ENCODE peak calls at places on chromosomes 6 and 20, in nine cellular contexts. J is activated T-cell treated with anti-CD3 and anti-CD28 coated beads for 1 hour; O is astrocyte of the cerebellum; D is stimulated activated CD4-positive, alpha-beta T cell treated with anti-CD3 and anti-CD28 coated beads, Interleukin-15, amount 100 ng/mL, for 48 hours; I is CD8-positive, alpha-beta memory T cell; Z is kidney tubule cell; A is ecto neural progenitor cell; C is RWPE1; K is pons. Y is an unnamed sample.

GRCh38 chr6:16810411-16810810 is 49.2 kb upstream of the ATXN1 start:
- DNase-seq in J (no peak), O (no peak), D (no peak), I (no peak), Z (no peak), A (no peak), C (no peak), K (no peak), Y (no peak)

GRCh38 chr20:51447097-51447764 is 95.3 kb downstream of the NFATC2 start:
- DNase-seq in J (no peak), O (peak), D (no peak), I (no peak), Z (peak), A (no peak), C (peak), K (no peak), Y (no peak)

GRCh38 chr6:62763125-62763524 is 448.1 kb upstream of the FKBP1C start:
- DNase-seq in J (no peak), O (no peak), D (no peak), I (no peak), Z (no peak), A (no peak), C (no peak), K (no peak), Y (no peak)

GRCh38 chr6:40395066-40395697 is 192.0 kb downstream of the LRFN2 start:
- DNase-seq in J (no peak), O (no peak), D (no peak), I (no peak), Z (peak), A (no peak), C (no peak), K (no peak), Y (no peak)

GRCh38 chr6:147506704-147507114 is 1.8 kb upstream of the SAMD5 start:
- DNase-seq in J (no peak), O (no peak), D (peak), I (no peak), Z (peak), A (peak), C (peak), K (peak), Y (peak)

GRCh38 chr20:3193806-3194616 is 10.5 kb downstream of the DDRGK1 start:
- DNase-seq in J (no peak), O (no peak), D (no peak), I (no peak), Z (no peak), A (no peak), C (no peak), K (no peak), Y (no peak)

GRCh38 chr20:2038161-2038560 is 44.3 kb upstream of the PDYN start:
- DNase-seq in J (no peak), O (no peak), D (no peak), I (no peak), Z (no peak), A (no peak), C (no peak), K (no peak), Y (no peak)

GRCh38 chr20:37114012-37114411 is 18.2 kb upstream of the RBL1 start:
- DNase-seq in J (no peak), O (no peak), D (no peak), I (no peak), Z (no peak), A (no peak), C (no peak), K (no peak), Y (no peak)

GRCh38 chr6:106872044-106872443 is 102.5 kb downstream of the CD24 start:
- DNase-seq in J (no peak), O (no peak), D (no peak), I (no peak), Z (peak), A (no peak), C (peak), K (no peak), Y (no peak)

GRCh38 chr6:112269165-112269564 is 14.8 kb upstream of the LAMA4 start:
- DNase-seq in J (no peak), O (no peak), D (no peak), I (no peak), Z (peak), A (no peak), C (no peak), K (no peak), Y (no peak)

GRCh38 chr6:152161501-152161900 is 354.0 kb downstream of the ESR1 start:
- DNase-seq in J (no peak), O (peak), D (no peak), I (no peak), Z (peak), A (no peak), C (peak), K (no peak), Y (no peak)

GRCh38 chr20:59955131-59955796 is 3.0 kb upstream of the CDH26 start:
- DNase-seq in J (no peak), O (no peak), D (no peak), I (no peak), Z (peak), A (no peak), C (peak), K (peak), Y (no peak)

GRCh38 chr6:8274240-8274639 is 161.1 kb downstream of the SLC35B3 start:
- DNase-seq in J (no peak), O (no peak), D (no peak), I (no peak), Z (no peak), A (no peak), C (no peak), K (no peak), Y (no peak)

GRCh38 chr20:22684072-22684762 is 99.8 kb upstream of the FOXA2 start:
- DNase-seq in J (no peak), O (peak), D (peak), I (no peak), Z (peak), A (peak), C (peak), K (peak), Y (no peak)

GRCh38 chr20:57654998-57655811 is 35.0 kb upstream of the ZBP1 start:
- DNase-seq in J (no peak), O (no peak), D (no peak), I (no peak), Z (no peak), A (peak), C (no peak), K (no peak), Y (peak)

Y was measured in B cell.